ENCODE peak calls at places on chromosomes 2 and 18, in five cellular contexts. C is fibroblast of pulmonary artery, Y is GM06990, X is Peyer's patch, L is AG09309. U is an unnamed sample.

GRCh38 chr18:21820035-21820810 is 79.6 kb downstream of the MIB1 start:
- DNase-seq in L (peak), C (peak), Y (no peak), X (no peak), U (no peak)

GRCh38 chr2:198371902-198372611 is 567.7 kb downstream of the PLCL1 start:
- DNase-seq in L (peak), X (no peak), C (no peak), Y (peak), U (no peak)

GRCh38 chr2:51093016-51093415 is 61.1 kb upstream of the NRXN1 start:
- DNase-seq in L (no peak), X (no peak), Y (no peak), C (no peak), U (no peak)

GRCh38 chr2:147913701-147914480 is 69.1 kb downstream of the ACVR2A start:
- DNase-seq in Y (no peak), C (peak), X (no peak), L (no peak), U (no peak)

GRCh38 chr18:49491534-49491856 is 4.5 kb upstream of the C18orf32 start:
- DNase-seq in Y (no peak), X (no peak), C (no peak), L (no peak), U (no peak)

GRCh38 chr2:217282531-217282930 is 422.7 kb upstream of the TNP1 start:
- DNase-seq in X (no peak), Y (no peak), C (no peak), L (no peak), U (no peak)

GRCh38 chr18:37299471-37300304 is 265.9 kb downstream of the CELF4 start:
- DNase-seq in X (peak), C (peak), L (peak), Y (no peak), U (peak)

GRCh38 chr2:111007757-111008688 is 112.7 kb upstream of the BCL2L11 start:
- DNase-seq in C (no peak), L (no peak), Y (no peak), X (no peak), U (no peak)

GRCh38 chr18:58565021-58565420 is 63.9 kb downstream of the ALPK2 start:
- DNase-seq in X (no peak), C (no peak), L (no peak), Y (peak), U (no peak)

GRCh38 chr2:237590272-237591020 is at the start of gene RAB17:
- DNase-seq in Y (no peak), X (peak), L (no peak), C (peak), U (peak)

GRCh38 chr2:211035548-211036185 is 479.3 kb downstream of the CPS1 start:
- DNase-seq in X (no peak), C (peak), L (no peak), Y (no peak), U (no peak)

DNA sequence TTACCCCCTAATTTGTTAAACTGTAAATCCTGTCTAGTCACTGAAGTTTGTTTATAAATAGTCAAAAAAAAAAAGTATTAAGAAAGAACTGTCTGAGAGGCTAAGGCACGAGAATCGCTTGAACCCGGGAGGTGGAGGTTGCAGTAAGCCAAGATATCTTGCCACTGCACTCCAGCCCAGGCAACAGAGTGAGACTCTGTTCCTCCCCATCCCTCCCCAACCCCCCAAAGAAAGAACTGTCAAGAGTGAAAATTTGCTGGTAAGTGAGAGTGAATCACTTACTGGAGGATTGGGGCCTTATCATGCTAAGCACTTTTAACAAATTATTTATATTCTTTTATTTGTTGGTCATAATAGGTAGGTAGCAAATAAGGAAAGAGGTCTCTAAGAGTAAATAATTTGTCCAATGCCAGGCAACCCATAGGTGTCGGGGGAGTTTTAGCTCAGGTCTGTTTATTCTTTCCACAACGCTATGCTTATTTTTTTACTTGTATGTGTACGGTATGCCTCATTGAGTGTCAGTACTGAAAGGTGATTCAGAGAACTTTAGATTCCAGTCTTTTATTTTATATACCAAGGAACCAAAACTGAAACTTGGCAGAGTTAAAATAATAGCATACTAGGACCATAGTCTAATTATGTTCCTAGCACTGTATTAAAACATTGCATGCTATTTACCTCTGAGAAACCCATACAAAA is 2.5 kb downstream of the TAF4B start:
- DNase-seq in Y (no peak), C (no peak), L (no peak), X (no peak), U (no peak)
- H3K4me3 ChIP-seq in Y (peak), C (no peak), L (no peak), X (no peak), U (no peak)

GRCh38 chr2:182521453-182522427 is 94.9 kb upstream of the PDE1A start:
- DNase-seq in X (no peak), C (no peak), Y (no peak), L (no peak), U (no peak)

GRCh38 chr2:182522428-182522896 is 95.6 kb upstream of the PDE1A start:
- DNase-seq in X (no peak), L (peak), Y (no peak), C (no peak), U (no peak)

GRCh38 chr2:182522930-182523541 is 96.2 kb upstream of the PDE1A start:
- DNase-seq in X (no peak), L (no peak), C (no peak), Y (no peak), U (no peak)
- H3K4me3 ChIP-seq in X (no peak), L (no peak), C (no peak), Y (no peak), U (no peak)

GRCh38 chr2:70085711-70086277 is 1.5 kb upstream of the PCBP1 start:
- DNase-seq in X (peak), Y (no peak), L (no peak), C (peak), U (no peak)
- H3K4me3 ChIP-seq in X (peak), Y (peak), L (peak), C (peak), U (peak)

DNA sequence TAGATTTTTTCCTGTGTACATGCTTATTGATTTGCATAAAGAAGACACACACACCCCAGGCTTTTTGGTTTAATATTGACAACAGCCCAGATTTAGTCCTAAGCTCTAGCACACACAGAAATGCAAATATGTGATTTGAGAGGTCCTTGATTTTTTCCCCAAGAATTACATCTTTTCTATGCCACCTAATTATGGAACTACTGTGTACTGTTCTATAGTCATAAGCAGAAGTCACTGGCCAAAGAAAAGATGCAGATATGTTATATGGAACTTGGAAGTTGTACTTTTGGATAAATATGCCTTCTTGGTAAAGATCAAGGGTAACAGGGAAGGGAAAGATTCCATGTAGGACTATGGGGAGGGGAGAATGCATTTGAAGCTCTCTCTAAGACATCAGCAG is 105.6 kb downstream of the SETBP1 start:
- DNase-seq in L (no peak), Y (no peak), X (no peak), C (no peak), U (no peak)
- H3K4me3 ChIP-seq in L (no peak), Y (no peak), X (no peak), C (no peak), U (no peak)

DNA sequence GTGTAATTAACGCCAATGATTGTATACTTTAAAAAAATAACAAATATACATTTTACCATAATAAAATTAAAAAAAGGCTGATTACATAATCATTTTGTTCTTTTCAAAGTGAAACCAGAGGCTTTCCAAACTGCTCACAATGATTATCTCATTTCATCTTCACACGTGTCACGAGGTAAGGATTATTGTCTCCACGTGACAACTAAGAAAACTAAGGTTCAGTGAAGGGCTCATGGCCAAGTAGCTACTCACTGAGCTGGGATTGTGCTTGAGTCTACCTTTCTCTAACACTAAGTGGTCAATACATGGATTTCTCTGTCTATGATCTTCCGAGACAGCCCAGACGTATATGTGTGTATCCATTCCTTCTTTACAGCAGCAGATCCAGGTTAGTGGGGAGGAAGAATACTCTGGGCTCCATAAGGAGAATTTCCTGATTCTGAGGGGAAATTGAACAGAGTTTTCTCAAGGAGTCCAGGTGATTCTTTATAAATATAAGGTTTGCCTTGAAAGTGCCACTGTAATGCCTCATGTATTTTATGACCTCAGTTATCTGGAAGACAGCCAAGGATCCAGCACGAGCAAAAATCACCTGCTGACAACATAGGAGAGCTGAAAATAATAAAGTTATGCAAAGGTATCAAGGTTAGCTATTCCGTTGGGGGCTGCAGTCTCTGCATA is 25.6 kb upstream of the ACSL3 start:
- DNase-seq in C (no peak), X (no peak), L (no peak), Y (no peak), U (no peak)
- H3K4me3 ChIP-seq in C (no peak), X (no peak), L (no peak), Y (no peak), U (no peak)

DNA sequence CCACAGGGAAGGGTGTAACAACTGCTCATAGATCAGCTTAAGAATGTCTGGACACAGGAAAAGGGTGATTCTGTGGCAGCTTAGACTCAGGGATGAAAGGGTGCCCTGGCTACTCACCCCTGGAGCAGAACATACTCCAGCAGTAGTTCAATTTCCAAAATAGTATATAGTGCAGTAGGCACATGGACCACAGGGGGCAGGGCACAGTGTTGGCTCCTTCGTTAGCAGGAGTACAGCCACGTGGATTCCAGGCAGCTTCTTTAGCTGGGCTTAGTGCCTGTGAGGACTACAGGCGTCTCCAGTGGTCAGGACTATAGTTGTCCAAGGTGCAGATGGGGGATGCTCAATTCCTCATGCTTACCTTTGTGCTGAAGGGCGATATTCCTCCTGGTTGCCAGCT is 277.5 kb upstream of the DDX18 start:
- DNase-seq in L (no peak), Y (no peak), X (no peak), C (no peak), U (no peak)
- H3K4me3 ChIP-seq in L (no peak), Y (no peak), X (no peak), C (no peak), U (no peak)

DNA sequence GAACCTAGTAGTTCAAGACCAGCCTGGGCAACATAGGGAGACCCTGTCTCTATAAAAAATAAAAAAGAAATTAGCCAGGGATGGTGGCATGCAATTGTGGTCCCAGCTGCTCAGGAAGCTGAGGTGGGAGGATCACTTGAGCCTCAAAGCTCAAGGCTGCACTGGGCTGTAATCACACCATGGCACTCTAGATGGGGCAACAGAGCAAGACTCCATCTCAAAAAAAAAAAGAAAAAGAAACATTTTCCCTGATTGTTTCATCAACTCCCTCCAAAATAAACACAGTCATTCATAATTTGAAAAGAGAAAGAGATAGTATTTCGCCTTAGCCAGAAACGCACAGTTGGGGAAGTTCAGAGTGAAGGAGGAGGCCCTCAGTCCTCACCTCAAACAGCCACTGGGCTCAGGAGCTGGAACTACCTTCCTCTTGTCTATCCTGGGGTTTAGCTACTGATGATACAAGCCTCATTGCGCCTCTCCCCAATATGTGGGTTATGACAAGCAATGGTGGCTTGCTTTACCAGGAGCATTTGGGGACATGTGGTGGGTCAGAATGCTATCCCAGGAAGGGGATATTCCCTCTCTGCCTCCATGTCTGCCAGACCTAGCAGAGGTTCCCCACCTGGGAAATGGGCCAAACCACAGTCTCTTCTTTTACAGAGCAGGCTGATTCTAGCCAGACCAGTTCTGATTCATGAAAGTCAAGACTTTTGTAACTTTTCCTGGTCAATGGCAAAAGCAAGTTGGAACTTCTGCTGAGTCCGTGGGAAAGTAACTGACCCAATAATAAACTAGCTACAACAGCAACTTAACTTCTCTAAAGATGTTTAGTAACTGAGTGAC is 22.2 kb upstream of the TMEM87B start:
- DNase-seq in Y (no peak), X (peak), L (no peak), C (peak), U (peak)
- H3K4me3 ChIP-seq in Y (no peak), X (no peak), L (no peak), C (no peak), U (no peak)

U was measured in ovary.